ENCODE peak calls at places on chromosome 10, in six cellular contexts. Z, O, W, G, A and P are unnamed samples.

GRCh38 chr10:48604408-48605263 is at the start of gene ARHGAP22:
- DNase-seq in Z (no peak), O (peak; percentile 80), W (no peak), G (peak; percentile 65), A (peak; percentile 29), P (peak; percentile 49)

GRCh38 chr10:103042908-103043307 is 124.8 kb downstream of the CNNM2 start:
- DNase-seq in Z (no peak), O (no peak), W (no peak), G (no peak), A (no peak), P (no peak)

GRCh38 chr10:122348512-122348911 is 26.0 kb upstream of the PLEKHA1 start:
- DNase-seq in Z (no peak), O (no peak), W (no peak), G (no peak), A (no peak), P (peak; percentile 8)

GRCh38 chr10:49632406-49633317 is 18.8 kb downstream of the CHAT start:
- DNase-seq in Z (no peak), O (no peak), W (no peak), G (no peak), A (peak; percentile 2), P (peak; percentile 8)

GRCh38 chr10:62760401-62760800 is 44.1 kb upstream of the ADO start:
- DNase-seq in Z (no peak), O (peak; percentile 10), W (no peak), G (peak; percentile 41), A (no peak), P (no peak)

GRCh38 chr10:133350950-133351329 is 3.8 kb downstream of the PRAP1 start:
- DNase-seq in Z (no peak), O (no peak), W (no peak), G (no peak), A (no peak), P (no peak)

GRCh38 chr10:124008187-124008970 is 85.0 kb downstream of the CHST15 start:
- DNase-seq in Z (no peak), O (no peak), W (no peak), G (no peak), A (no peak), P (no peak)

GRCh38 chr10:490891-491571 is 198.4 kb downstream of the DIP2C start:
- DNase-seq in Z (no peak), O (no peak), W (no peak), G (peak; percentile 73), A (peak; percentile 60), P (peak; percentile 82)

GRCh38 chr10:78664929-78665525 is 403.7 kb upstream of the ZMIZ1 start:
- DNase-seq in Z (no peak), O (no peak), W (no peak), G (no peak), A (peak; percentile 39), P (peak; percentile 65)

GRCh38 chr10:104868231-104868630 is 227.1 kb downstream of the SORCS3 start:
- DNase-seq in Z (no peak), O (no peak), W (no peak), G (no peak), A (no peak), P (peak; percentile 2)

GRCh38 chr10:119817991-119818888 is 54.4 kb downstream of the MCMBP start:
- DNase-seq in Z (no peak), O (peak; percentile 69), W (no peak), G (peak; percentile 72), A (peak; percentile 53), P (peak; percentile 62)

GRCh38 chr10:120819366-120819765 is 31.8 kb upstream of the WDR11 start:
- DNase-seq in Z (no peak), O (no peak), W (no peak), G (no peak), A (no peak), P (no peak)

GRCh38 chr10:96556003-96556402 is 30.8 kb downstream of the TM9SF3 start:
- DNase-seq in Z (no peak), O (no peak), W (no peak), G (no peak), A (no peak), P (peak; percentile 20)

GRCh38 chr10:132774179-132774904 is 11.6 kb downstream of the NKX6-2 start:
- DNase-seq in Z (no peak), O (no peak), W (no peak), G (no peak), A (no peak), P (no peak)

GRCh38 chr10:60377955-60378354 is 11.7 kb downstream of the ANK3 start:
- DNase-seq in Z (no peak), O (no peak), W (no peak), G (no peak), A (peak; percentile 58), P (peak; percentile 37)

GRCh38 chr10:30231071-30231652 is 117.9 kb downstream of the MTPAP start:
- DNase-seq in Z (no peak), O (no peak), W (no peak), G (no peak), A (no peak), P (no peak)

GRCh38 chr10:61779950-61780659 is 117.4 kb downstream of the CABCOCO1 start:
- DNase-seq in Z (no peak), O (no peak), W (no peak), G (peak; percentile 65), A (peak; percentile 74), P (peak; percentile 73)

GRCh38 chr10:130491698-130492050 is 355.5 kb downstream of the GLRX3 start:
- DNase-seq in Z (no peak), O (no peak), W (no peak), G (no peak), A (no peak), P (no peak)

GRCh38 chr10:69160809-69161225 is 19.2 kb upstream of the SUPV3L1 start:
- DNase-seq in Z (no peak), O (no peak), W (no peak), G (no peak), A (peak; percentile 45), P (no peak)

GRCh38 chr10:79400567-79401004 is 44.8 kb downstream of the ZCCHC24 start:
- DNase-seq in Z (no peak), O (no peak), W (peak; percentile 89), G (no peak), A (no peak), P (peak; percentile 42)

GRCh38 chr10:101611506-101611905 is 23.4 kb downstream of the DPCD start:
- DNase-seq in Z (no peak), O (no peak), W (no peak), G (no peak), A (peak; percentile 47), P (peak; percentile 36)

GRCh38 chr10:72310241-72310633 is 36.5 kb downstream of the DDIT4 start:
- DNase-seq in Z (no peak), O (no peak), W (no peak), G (no peak), A (no peak), P (peak; percentile 36)

GRCh38 chr10:51524041-51524440 is 175.4 kb downstream of the CSTF2T start:
- DNase-seq in Z (no peak), O (no peak), W (no peak), G (no peak), A (peak; percentile 79), P (peak; percentile 69)

GRCh38 chr10:130691787-130692186 is 555.6 kb downstream of the GLRX3 start:
- DNase-seq in Z (no peak), O (no peak), W (no peak), G (no peak), A (no peak), P (no peak)

GRCh38 chr10:61263561-61263960 is 189.6 kb downstream of the TMEM26 start:
- DNase-seq in Z (no peak), O (no peak), W (no peak), G (no peak), A (no peak), P (no peak)

GRCh38 chr10:31963598-31963980 is 35.0 kb upstream of the ARHGAP12 start:
- DNase-seq in Z (no peak), O (no peak), W (no peak), G (no peak), A (no peak), P (no peak)

GRCh38 chr10:133275683-133276092 is 980 bp downstream of the ADAM8 start:
- DNase-seq in Z (no peak), O (no peak), W (no peak), G (no peak), A (no peak), P (no peak)

GRCh38 chr10:73095479-73096021 is 1.1 kb downstream of the P4HA1 start:
- DNase-seq in Z (no peak), O (peak; percentile 28), W (peak; percentile 63), G (peak; percentile 64), A (peak; percentile 82), P (peak; percentile 80)

GRCh38 chr10:25117757-25118156 is 57.0 kb upstream of the GPR158 start:
- DNase-seq in Z (no peak), O (no peak), W (no peak), G (no peak), A (no peak), P (no peak)

GRCh38 chr10:131899695-131900349 is 986 bp upstream of the PPP2R2D start:
- DNase-seq in Z (no peak), O (no peak), W (no peak), G (peak; percentile 6), A (no peak), P (no peak)

GRCh38 chr10:18683427-18683826 is 24.2 kb downstream of the ARL5B start:
- DNase-seq in Z (no peak), O (no peak), W (no peak), G (no peak), A (peak; percentile 82), P (peak; percentile 84)

GRCh38 chr10:99339077-99339476 is 9.9 kb downstream of the CNNM1 start:
- DNase-seq in Z (no peak), O (no peak), W (no peak), G (no peak), A (peak; percentile 28), P (no peak)

GRCh38 chr10:36766921-36767320 is 358.5 kb upstream of the ANKRD30A start:
- DNase-seq in Z (no peak), O (peak; percentile 31), W (no peak), G (no peak), A (no peak), P (no peak)